ENCODE peak calls at places on chromosome 22, in eight cellular contexts. K is SJSA1, P is stomach, U is breast epithelium, Z is GM23338, I is cardiac muscle cell, R is endodermal cell, C is GM23248. X is an unnamed sample.

GRCh38 chr22:35783943-35784614 is 66.4 kb downstream of the APOL5 start:
- DNase-seq in R (no peak), P (no peak), U (no peak), C (peak; percentile 86), Z (no peak), K (no peak), I (no peak), X (no peak)

GRCh38 chr22:30934053-30934452 is 34.5 kb downstream of the MORC2 start:
- DNase-seq in I (no peak), R (no peak), U (no peak), C (no peak), P (no peak), Z (no peak), K (no peak), X (no peak)

GRCh38 chr22:48554893-48555552 is 1272.7 kb downstream of the BRD1 start:
- DNase-seq in U (no peak), Z (peak; percentile 53), K (peak; percentile 19), I (no peak), C (no peak), R (peak; percentile 84), P (no peak), X (no peak)

GRCh38 chr22:28207281-28208030 is 288.4 kb upstream of the PITPNB start:
- DNase-seq in U (no peak), R (no peak), I (no peak), Z (no peak), K (peak; percentile 25), C (peak; percentile 56), P (no peak), X (no peak)

GRCh38 chr22:44364750-44365118 is 52.0 kb upstream of the SHISAL1 start:
- DNase-seq in U (no peak), K (no peak), R (peak; percentile 41), I (no peak), P (no peak), C (no peak), Z (no peak), X (peak; percentile 72)

GRCh38 chr22:33247758-33248157 is 189.6 kb upstream of the SYN3 start:
- DNase-seq in P (no peak), K (no peak), I (no peak), Z (no peak), U (no peak), R (no peak), C (peak; percentile 59), X (no peak)

GRCh38 chr22:49951001-49951677 is 9.4 kb upstream of the PIM3 start:
- DNase-seq in P (peak; percentile 99), Z (no peak), R (peak; percentile 57), U (peak; percentile 97), C (no peak), K (no peak), I (no peak), X (no peak)

GRCh38 chr22:43488031-43488892 is 76.4 kb downstream of the MPPED1 start:
- DNase-seq in I (no peak), C (no peak), Z (no peak), R (peak; percentile 62), U (no peak), K (no peak), P (no peak), X (no peak)

GRCh38 chr22:44085743-44086741 is 61.9 kb downstream of the PARVB start:
- DNase-seq in P (peak; percentile 85), K (no peak), C (peak; percentile 90), Z (peak; percentile 77), I (peak; percentile 63), U (no peak), R (peak; percentile 71), X (peak; percentile 74)

GRCh38 chr22:45124176-45124857 is 39.4 kb upstream of the NUP50 start:
- DNase-seq in K (no peak), P (no peak), C (no peak), Z (no peak), I (no peak), R (no peak), U (no peak), X (peak; percentile 47)

GRCh38 chr22:36232715-36233401 is 6.5 kb downstream of the APOL2 start:
- DNase-seq in K (no peak), U (no peak), P (no peak), R (no peak), Z (no peak), C (no peak), I (no peak), X (no peak)

GRCh38 chr22:18031670-18032454 is 7.5 kb upstream of the MICAL3 start:
- DNase-seq in Z (no peak), U (no peak), K (peak; percentile 87), I (no peak), R (no peak), P (no peak), C (peak; percentile 98), X (no peak)

GRCh38 chr22:22099833-22100812 is 117.5 kb upstream of the TOP3B start:
- DNase-seq in Z (peak; percentile 50), P (no peak), R (peak; percentile 71), I (no peak), K (no peak), U (no peak), C (peak; percentile 38), X (peak; percentile 36)

GRCh38 chr22:24433868-24434471 is 6.6 kb downstream of the ADORA2A start:
- DNase-seq in C (peak; percentile 85), K (no peak), I (no peak), P (no peak), R (peak; percentile 30), U (no peak), Z (no peak), X (no peak)

GRCh38 chr22:24434472-24435322 is 7.3 kb downstream of the ADORA2A start:
- DNase-seq in P (peak; percentile 51), I (no peak), K (peak; percentile 36), C (peak; percentile 43), Z (no peak), U (no peak), R (peak; percentile 36), X (no peak)

GRCh38 chr22:24432059-24432853 is 4.9 kb downstream of the ADORA2A start:
- DNase-seq in I (peak; percentile 29), C (peak; percentile 50), R (no peak), U (no peak), K (no peak), P (peak; percentile 78), Z (no peak), X (peak; percentile 74)

GRCh38 chr22:24431309-24432034 is 4.1 kb downstream of the ADORA2A start:
- DNase-seq in P (no peak), K (no peak), C (no peak), R (no peak), U (no peak), I (no peak), Z (no peak), X (no peak)

GRCh38 chr22:24433001-24433867 is 5.8 kb downstream of the ADORA2A start:
- DNase-seq in C (no peak), P (no peak), K (no peak), R (no peak), Z (no peak), U (no peak), I (no peak), X (no peak)
- H3K27ac ChIP-seq in C (no peak overlapping the region), P (no peak overlapping the region), K (no peak overlapping the region), R (no peak overlapping the region), Z (no peak overlapping the region), U (peak overlapping the region; percentile 52), I (no peak overlapping the region), X (peak overlapping the region; percentile 73)

DNA sequence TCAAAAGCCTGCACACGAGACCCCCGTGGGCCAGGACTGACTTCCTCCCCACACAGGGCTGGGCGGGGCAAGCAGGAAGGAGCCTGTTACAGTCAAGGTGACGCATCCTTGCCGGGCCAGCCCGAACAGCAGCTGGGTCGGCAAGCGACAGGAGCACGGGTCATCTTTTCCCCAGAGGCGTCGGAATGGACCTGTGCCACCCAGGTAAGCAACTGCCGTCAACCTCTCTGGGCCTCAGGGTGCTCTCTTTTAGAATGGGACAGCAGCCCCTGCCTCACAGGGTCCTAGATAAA is at the start of gene CYTH4:
- DNase-seq in Z (no peak), I (no peak), R (no peak), U (no peak), C (no peak), P (peak; percentile 70), K (no peak), X (peak; percentile 78)
- H3K27ac ChIP-seq in Z (no peak within 1 kb of the TSS), I (no peak within 1 kb of the TSS), R (no peak within 1 kb of the TSS), U (peak within 1 kb of the TSS; percentile 48), C (no peak within 1 kb of the TSS), P (peak within 1 kb of the TSS; percentile 73), K (no peak within 1 kb of the TSS), X (no peak within 1 kb of the TSS)

GRCh38 chr22:20239951-20240773 is 28.0 kb downstream of the RTN4R start:
- DNase-seq in C (no peak), Z (peak; percentile 44), R (no peak), U (no peak), K (no peak), I (no peak), P (no peak), X (no peak)

GRCh38 chr22:20239063-20239950 is 28.8 kb downstream of the RTN4R start:
- DNase-seq in K (no peak), I (no peak), P (no peak), Z (no peak), U (no peak), R (peak; percentile 67), C (peak; percentile 40), X (peak; percentile 64)

GRCh38 chr22:20237480-20238440 is 30.4 kb downstream of the RTN4R start:
- DNase-seq in Z (no peak), C (no peak), I (no peak), R (no peak), K (no peak), U (no peak), P (no peak), X (no peak)

GRCh38 chr22:20240900-20241299 is 27.2 kb downstream of the RTN4R start:
- DNase-seq in U (no peak), P (no peak), R (no peak), Z (no peak), C (no peak), K (no peak), I (no peak), X (no peak)

DNA sequence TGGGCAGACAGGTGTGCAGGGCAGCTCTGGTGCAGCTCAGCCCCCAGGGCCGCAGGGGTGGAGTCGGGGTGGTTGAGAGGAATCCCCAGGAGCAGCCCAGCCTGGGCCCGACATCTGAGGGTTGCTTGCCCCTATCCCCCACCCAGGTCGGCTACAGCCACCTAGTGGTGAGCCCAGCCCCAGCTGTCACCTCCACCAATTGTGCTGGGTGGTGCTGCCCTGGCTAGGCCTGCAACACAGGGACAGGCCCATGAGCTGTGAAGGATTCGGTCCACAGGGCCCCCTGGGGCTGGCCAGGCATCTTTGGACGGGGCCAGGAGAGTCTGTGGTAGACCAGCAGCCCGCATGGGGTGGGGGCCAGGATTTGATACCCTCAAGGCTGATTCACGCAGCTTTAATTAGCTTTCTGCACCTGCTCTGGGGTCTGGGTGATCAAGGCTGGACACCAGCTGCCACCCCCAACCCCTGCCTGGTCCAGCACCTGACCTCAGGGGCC is 29.5 kb downstream of the RTN4R start:
- DNase-seq in K (no peak), U (no peak), C (peak; percentile 17), P (peak; percentile 77), Z (peak; percentile 88), R (peak; percentile 95), I (peak; percentile 67), X (no peak)
- H3K27ac ChIP-seq in K (no peak overlapping the region), U (peak overlapping the region; percentile 71), C (no peak overlapping the region), P (peak overlapping the region; percentile 3), Z (no peak overlapping the region), R (peak overlapping the region; percentile 95), I (no peak overlapping the region), X (peak overlapping the region; percentile 65)

GRCh38 chr22:37672920-37673453 is 2.4 kb upstream of the LGALS1 start:
- DNase-seq in C (no peak), U (no peak), P (no peak), R (no peak), I (no peak), K (no peak), Z (no peak), X (no peak)
- H3K27ac ChIP-seq in C (no peak overlapping the region), U (peak overlapping the region; percentile 48), P (no peak overlapping the region), R (no peak overlapping the region), I (no peak overlapping the region), K (no peak overlapping the region), Z (no peak overlapping the region), X (peak overlapping the region; percentile 93)